ENCODE peak calls at places on chromosomes 13 and 19, in seven cellular contexts. A is A549, X is heart right ventricle, T is GM12865, F is body of pancreas, Z is kidney epithelial cell, U is psoas muscle. E is an unnamed sample.

GRCh38 chr13:109782823-109783411 is 3.5 kb downstream of the IRS2 start:
- DNase-seq in Z (no peak), T (no peak), F (no peak), U (no peak), X (no peak), A (no peak), E (no peak)

GRCh38 chr13:89401209-89401810 is 1730.1 kb downstream of the SLITRK5 start:
- DNase-seq in T (no peak), F (no peak), Z (peak; percentile 42), X (no peak), U (no peak), A (peak; percentile 67), E (no peak)

GRCh38 chr19:48654299-48655059 is 8.5 kb upstream of the CA11 start:
- DNase-seq in A (no peak), X (no peak), Z (no peak), T (no peak), F (no peak), U (no peak), E (no peak)

GRCh38 chr19:48103922-48104321 is 6.7 kb downstream of the PLA2G4C start:
- DNase-seq in F (no peak), Z (no peak), T (no peak), U (no peak), A (no peak), X (no peak), E (no peak)

GRCh38 chr13:100872761-100873160 is 198.2 kb upstream of the TMTC4 start:
- DNase-seq in T (no peak), F (no peak), Z (no peak), U (no peak), X (no peak), A (no peak), E (no peak)

GRCh38 chr13:74661851-74662250 is 527.6 kb upstream of the KLF12 start:
- DNase-seq in A (no peak), T (no peak), X (no peak), Z (no peak), F (no peak), U (no peak), E (peak; percentile 41)

GRCh38 chr13:53023246-53023645 is 5.4 kb upstream of the OLFM4 start:
- DNase-seq in U (no peak), F (no peak), X (no peak), T (no peak), Z (no peak), A (no peak), E (no peak)

GRCh38 chr13:41053384-41053826 is 7.9 kb upstream of the WBP4 start:
- DNase-seq in F (no peak), T (peak; percentile 73), U (no peak), A (peak; percentile 20), Z (no peak), X (no peak), E (peak; percentile 60)

GRCh38 chr19:38032951-38033350 is 125.9 kb downstream of the SIPA1L3 start:
- DNase-seq in F (no peak), X (no peak), Z (no peak), A (no peak), U (no peak), T (no peak), E (no peak)

GRCh38 chr13:110815471-110816204 is 99.2 kb downstream of the ANKRD10 start:
- DNase-seq in U (no peak), F (no peak), X (no peak), T (peak; percentile 37), Z (no peak), A (no peak), E (no peak)

GRCh38 chr19:18737954-18738351 is 53.2 kb downstream of the COMP start:
- DNase-seq in U (no peak), A (no peak), Z (peak; percentile 32), T (no peak), X (no peak), F (peak; percentile 79), E (no peak)

GRCh38 chr13:42001580-42001979 is 40.7 kb upstream of the VWA8 start:
- DNase-seq in A (peak; percentile 33), F (no peak), Z (peak; percentile 82), T (no peak), U (no peak), X (no peak), E (peak; percentile 75)

GRCh38 chr13:94020833-94021232 is 458.6 kb downstream of the DCT start:
- DNase-seq in F (no peak), X (no peak), Z (no peak), T (no peak), A (no peak), U (no peak), E (no peak)

GRCh38 chr13:65166675-65167074 is 2063.5 kb downstream of the PCDH9 start:
- DNase-seq in F (no peak), X (no peak), A (no peak), T (peak; percentile 14), Z (no peak), U (no peak), E (no peak)

GRCh38 chr19:56261145-56261544 is 11.4 kb upstream of the EDDM13 start:
- DNase-seq in U (no peak), A (no peak), Z (no peak), T (no peak), F (no peak), X (no peak), E (no peak)

GRCh38 chr13:28626266-28626665 is 32.7 kb upstream of the POMP start:
- DNase-seq in F (no peak), U (no peak), X (no peak), T (no peak), A (no peak), Z (no peak), E (no peak)

GRCh38 chr19:32029235-32029634 is 316.2 kb upstream of the ZNF507 start:
- DNase-seq in Z (no peak), T (no peak), U (no peak), A (no peak), F (no peak), X (no peak), E (no peak)

GRCh38 chr19:52786078-52786463 is 520 bp downstream of the ZNF600 start:
- DNase-seq in X (peak; percentile 11), T (peak; percentile 2), A (no peak), F (peak; percentile 19), U (peak; percentile 15), Z (no peak), E (no peak)

GRCh38 chr13:95153647-95154405 is 147.4 kb downstream of the ABCC4 start:
- DNase-seq in X (no peak), T (no peak), Z (no peak), U (no peak), A (no peak), F (no peak), E (no peak)

GRCh38 chr19:17136026-17136425 is 60.4 kb downstream of the MYO9B start:
- DNase-seq in F (no peak), T (peak; percentile 26), Z (no peak), U (no peak), A (no peak), X (no peak), E (no peak)

GRCh38 chr13:98997738-98998641 is 20.1 kb upstream of the DOCK9 start:
- DNase-seq in Z (peak; percentile 58), A (peak; percentile 17), X (no peak), U (peak; percentile 18), T (peak; percentile 22), F (no peak), E (no peak)

GRCh38 chr13:93420887-93421286 is 194.3 kb downstream of the GPC6 start:
- DNase-seq in U (no peak), X (no peak), Z (no peak), F (no peak), T (no peak), A (no peak), E (no peak)

GRCh38 chr13:108269601-108270328 is at the start of gene TNFSF13B:
- DNase-seq in X (peak; percentile 35), U (peak; percentile 24), Z (no peak), A (peak; percentile 4), T (peak; percentile 85), F (peak; percentile 74), E (no peak)

GRCh38 chr13:95023405-95023804 is 277.8 kb downstream of the ABCC4 start:
- DNase-seq in A (no peak), X (no peak), T (no peak), U (no peak), Z (peak; percentile 9), F (no peak), E (no peak)

GRCh38 chr13:74886496-74886895 is 595.5 kb downstream of the TBC1D4 start:
- DNase-seq in U (no peak), X (no peak), A (peak; percentile 15), Z (no peak), T (no peak), F (no peak), E (no peak)

GRCh38 chr19:54696117-54696548 is 28.1 kb upstream of the KIR3DL3 start:
- DNase-seq in A (no peak), T (peak; percentile 7), U (no peak), Z (no peak), F (no peak), X (no peak), E (no peak)

GRCh38 chr19:33505168-33505567 is 16.4 kb downstream of the PEPD start:
- DNase-seq in U (no peak), A (no peak), T (no peak), X (no peak), F (no peak), Z (no peak), E (no peak)

GRCh38 chr13:47457631-47458030 is 543.4 kb downstream of the SUCLA2 start:
- DNase-seq in U (no peak), Z (no peak), T (no peak), X (no peak), F (no peak), A (no peak), E (peak; percentile 43)

GRCh38 chr13:100860866-100861265 is 186.3 kb upstream of the TMTC4 start:
- DNase-seq in X (no peak), T (no peak), Z (no peak), F (no peak), U (no peak), A (no peak), E (no peak)

GRCh38 chr13:20669162-20669561 is 34.3 kb upstream of the IL17D start:
- DNase-seq in Z (no peak), X (no peak), T (peak; percentile 50), U (no peak), A (no peak), F (no peak), E (no peak)
- TF ChIP-seq CTCF in Z (no peak), X (no peak), T (no peak), U (no peak), A (no peak), F (no peak), E (no peak)

GRCh38 chr19:3368848-3369336 is 2.5 kb downstream of the NFIC start:
- DNase-seq in A (no peak), Z (no peak), U (no peak), F (no peak), T (peak; percentile 44), X (no peak), E (no peak)
- H3K4me3 ChIP-seq in A (peak overlapping the region; percentile 83), Z (peak overlapping the region; percentile 29), U (peak overlapping the region; percentile 85), F (peak overlapping the region; percentile 13), T (peak overlapping the region; percentile 97), X (no peak overlapping the region), E (peak overlapping the region; percentile 69)

DNA sequence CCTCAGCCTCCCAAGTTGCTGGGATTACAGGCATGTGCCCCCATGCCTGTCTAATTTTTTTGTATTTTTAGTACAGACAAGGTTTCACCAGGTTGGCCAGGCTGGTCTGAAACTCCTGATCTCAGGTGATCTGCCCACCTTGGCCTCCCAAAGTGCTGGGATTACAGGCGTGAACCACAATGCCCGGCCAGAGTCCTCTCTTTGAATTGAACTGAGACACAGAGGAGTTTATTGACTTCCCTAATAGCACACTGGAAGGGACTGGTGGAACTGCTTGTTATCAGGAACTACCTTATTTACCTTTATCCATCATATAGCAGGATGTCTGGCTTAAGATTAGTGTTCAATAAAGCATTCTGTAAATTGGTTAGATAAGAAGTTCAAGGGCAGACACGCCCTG is 613.8 kb downstream of the EFNB2 start:
- DNase-seq in U (no peak), A (no peak), T (no peak), F (no peak), Z (no peak), X (no peak), E (no peak)
- TF ChIP-seq CTCF in U (no peak), A (no peak), T (no peak), F (no peak), Z (no peak), X (no peak), E (no peak)

GRCh38 chr19:44003461-44004134 is 841 bp downstream of the ZNF230 start:
- DNase-seq in Z (no peak), T (peak; percentile 30), F (no peak), X (no peak), A (no peak), U (no peak), E (no peak)
- H3K4me3 ChIP-seq in Z (peak overlapping the region; percentile 95), T (peak overlapping the region; percentile 74), F (peak overlapping the region; percentile 77), X (peak overlapping the region; percentile 42), A (peak overlapping the region; percentile 66), U (peak overlapping the region; percentile 79), E (peak overlapping the region; percentile 97)